ENCODE peak calls at places on chromosomes 7 and 10, in five cellular contexts. One of them, this sample, is unnamed.
A peak's percentile ranks its signal among the peaks of the same experiment; 100 is the strongest.

GRCh38 chr10:42952931-42953683 is 123.8 kb upstream of the RET start:
- DNase-seq in HCT116: no peak
- DNase-seq in IMR-90: no peak
- DNase-seq in GM12891: no peak
- DNase-seq in tibial nerve: no peak
- DNase-seq in this sample: no peak

GRCh38 chr7:17444673-17445072 is 146.2 kb downstream of the AHR start:
- DNase-seq in HCT116: peak; percentile 19
- DNase-seq in IMR-90: peak; percentile 34
- DNase-seq in GM12891: no peak
- DNase-seq in tibial nerve: no peak
- DNase-seq in this sample: peak; percentile 21

GRCh38 chr7:73682745-73683055 is 553 bp downstream of the DNAJC30 start:
- DNase-seq in HCT116: no peak
- DNase-seq in IMR-90: no peak
- DNase-seq in GM12891: no peak
- DNase-seq in tibial nerve: no peak
- DNase-seq in this sample: no peak

GRCh38 chr10:43998021-43998809 is 349.5 kb upstream of the ZNF32 start:
- DNase-seq in HCT116: no peak
- DNase-seq in IMR-90: peak; percentile 10
- DNase-seq in GM12891: no peak
- DNase-seq in tibial nerve: no peak
- DNase-seq in this sample: no peak

GRCh38 chr7:2403718-2404648 is 572 bp downstream of the CHST12 start:
- DNase-seq in HCT116: no peak
- DNase-seq in IMR-90: peak; percentile 21
- DNase-seq in GM12891: no peak
- DNase-seq in tibial nerve: no peak
- DNase-seq in this sample: peak; percentile 83

GRCh38 chr10:116742367-116743265 is at the start of gene HSPA12A:
- DNase-seq in HCT116: peak; percentile 50
- DNase-seq in IMR-90: peak; percentile 89
- DNase-seq in GM12891: peak; percentile 87
- DNase-seq in tibial nerve: peak; percentile 57
- DNase-seq in this sample: peak; percentile 86

GRCh38 chr7:44073664-44074348 is 8.4 kb upstream of the PGAM2 start:
- DNase-seq in HCT116: no peak
- DNase-seq in IMR-90: peak; percentile 66
- DNase-seq in GM12891: peak; percentile 76
- DNase-seq in tibial nerve: peak; percentile 48
- DNase-seq in this sample: peak; percentile 93

GRCh38 chr10:127346604-127347003 is 150.2 kb upstream of the INSYN2A start:
- DNase-seq in HCT116: no peak
- DNase-seq in IMR-90: no peak
- DNase-seq in GM12891: peak; percentile 14
- DNase-seq in tibial nerve: no peak
- DNase-seq in this sample: no peak

DNA sequence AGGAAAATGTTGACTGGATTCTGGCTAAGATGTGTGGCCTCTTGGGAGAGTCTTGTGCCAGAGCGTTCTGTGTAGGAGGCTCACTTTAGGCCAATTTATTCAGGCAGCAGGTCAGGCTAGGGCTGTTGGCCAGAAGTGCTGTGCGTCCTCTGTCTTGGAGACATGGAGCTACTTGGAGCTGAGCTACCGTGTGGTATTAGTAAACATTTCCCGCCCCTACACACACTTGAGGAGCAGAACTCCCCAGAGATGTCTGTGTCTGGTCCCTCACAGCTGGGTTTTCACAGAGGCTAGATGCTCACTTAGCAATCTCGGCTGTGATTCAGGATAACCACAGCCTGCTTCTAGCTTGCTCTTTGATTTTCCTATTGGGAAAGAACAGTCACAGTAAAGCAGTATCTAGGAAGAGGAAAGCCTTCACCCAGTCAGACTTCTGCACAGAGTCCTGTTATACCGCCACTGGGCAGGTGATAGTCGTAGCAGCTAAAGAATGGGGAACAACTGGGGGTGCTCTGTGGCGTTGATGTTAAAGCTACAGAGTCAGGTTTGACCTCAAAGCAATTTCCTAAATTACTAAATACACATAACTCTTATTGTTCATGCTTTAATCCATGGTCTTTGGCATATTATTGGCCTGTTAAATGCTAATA is 86.7 kb downstream of the MDFIC start:
- DNase-seq in HCT116: no peak
- DNase-seq in IMR-90: peak; percentile 79
- DNase-seq in GM12891: no peak
- DNase-seq in tibial nerve: peak; percentile 77
- DNase-seq in this sample: no peak
- TF ChIP-seq POLR2A in HCT116: no peak
- TF ChIP-seq POLR2A in IMR-90: no peak
- TF ChIP-seq POLR2A in GM12891: no peak
- TF ChIP-seq POLR2A in tibial nerve: no peak
- TF ChIP-seq POLR2A in this sample: no peak

DNA sequence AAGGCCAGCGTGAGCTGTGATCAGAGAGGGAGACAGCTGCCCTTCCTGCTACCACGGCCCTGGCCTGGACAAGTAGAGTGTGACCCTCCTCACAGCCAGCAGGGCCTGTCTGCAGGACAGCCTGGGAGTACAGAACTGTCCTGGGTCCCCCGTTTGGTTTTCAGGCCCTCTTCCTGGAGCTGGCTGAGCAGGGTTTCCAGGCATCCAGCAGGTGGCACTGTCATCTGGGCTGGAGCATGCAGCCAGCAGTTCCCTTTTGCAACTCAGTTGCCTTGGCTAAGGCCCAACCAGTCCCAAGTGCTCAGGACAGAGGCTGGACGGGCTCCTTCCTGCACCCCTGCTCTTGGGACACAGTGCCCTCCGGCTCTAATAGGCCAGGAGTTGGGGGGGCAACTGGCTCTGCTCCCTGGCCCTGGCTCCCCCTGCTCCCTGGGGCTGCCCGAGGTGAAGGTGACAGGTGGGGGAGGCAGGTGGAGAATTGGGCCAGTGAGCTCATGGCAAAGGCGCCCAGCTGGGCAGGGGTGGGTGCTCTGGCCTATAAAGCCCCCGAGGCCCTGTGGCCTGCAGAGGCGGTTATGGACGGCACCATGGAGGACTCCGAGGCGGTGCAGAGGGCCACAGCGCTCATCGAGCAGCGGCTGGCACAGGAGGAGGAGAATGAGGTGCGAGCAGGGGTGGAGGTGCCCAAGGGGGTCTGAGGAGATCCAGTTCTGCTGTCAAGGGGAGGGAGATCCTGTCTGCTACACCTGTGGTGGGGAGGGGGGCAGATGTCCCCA is at the start of gene ANKRD2:
- DNase-seq in HCT116: peak; percentile 59
- DNase-seq in IMR-90: peak; percentile 79
- DNase-seq in GM12891: peak; percentile 79
- DNase-seq in tibial nerve: peak; percentile 76
- DNase-seq in this sample: peak; percentile 69
- TF ChIP-seq POLR2A in HCT116: no peak
- TF ChIP-seq POLR2A in IMR-90: no peak
- TF ChIP-seq POLR2A in GM12891: no peak
- TF ChIP-seq POLR2A in tibial nerve: no peak
- TF ChIP-seq POLR2A in this sample: no peak

DNA sequence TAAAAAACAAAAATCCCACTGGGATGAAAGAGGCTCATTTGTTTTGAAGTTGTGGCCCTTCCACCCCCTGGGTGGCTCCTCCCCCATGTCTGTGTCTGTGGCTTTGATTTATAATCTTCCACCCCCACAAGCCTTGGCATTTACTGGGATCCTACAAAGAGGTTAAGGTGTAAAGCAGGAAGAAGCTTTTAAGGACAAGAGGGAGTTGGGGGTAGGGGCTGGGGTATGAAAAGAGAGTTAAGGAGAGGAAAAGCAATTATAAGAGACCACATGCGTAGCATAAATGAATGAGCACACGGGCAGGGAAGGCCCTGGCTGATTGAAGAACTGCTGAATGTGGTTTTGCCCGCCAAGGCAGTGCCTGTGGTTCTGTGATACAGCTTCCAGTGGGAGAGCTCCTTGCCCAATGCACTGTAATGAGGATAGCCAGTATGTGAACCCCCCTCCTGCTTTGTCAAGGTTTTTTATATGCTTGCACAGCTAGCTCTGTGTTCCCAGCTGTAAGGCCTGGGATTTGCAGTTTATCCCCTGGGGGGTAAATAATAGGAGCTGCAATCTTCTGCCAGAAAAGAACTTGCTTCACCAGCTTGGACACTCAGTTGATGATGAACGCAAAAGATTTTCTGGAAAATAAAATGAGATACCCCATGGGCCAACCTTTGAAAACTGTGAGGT is 34.7 kb upstream of the KMT2E start:
- DNase-seq in HCT116: no peak
- DNase-seq in IMR-90: peak; percentile 62
- DNase-seq in GM12891: no peak
- DNase-seq in tibial nerve: no peak
- DNase-seq in this sample: no peak
- TF ChIP-seq POLR2A in HCT116: no peak
- TF ChIP-seq POLR2A in IMR-90: no peak
- TF ChIP-seq POLR2A in GM12891: no peak
- TF ChIP-seq POLR2A in tibial nerve: no peak
- TF ChIP-seq POLR2A in this sample: no peak

GRCh38 chr10:120436431-120437142 is 20.4 kb upstream of the PLPP4 start:
- DNase-seq in HCT116: peak; percentile 8
- DNase-seq in IMR-90: no peak
- DNase-seq in GM12891: no peak
- DNase-seq in tibial nerve: no peak
- DNase-seq in this sample: no peak

GRCh38 chr10:120429395-120429794 is 27.6 kb upstream of the PLPP4 start:
- DNase-seq in HCT116: no peak
- DNase-seq in IMR-90: no peak
- DNase-seq in GM12891: no peak
- DNase-seq in tibial nerve: no peak
- DNase-seq in this sample: no peak

GRCh38 chr10:120431356-120431755 is 25.7 kb upstream of the PLPP4 start:
- DNase-seq in HCT116: no peak
- DNase-seq in IMR-90: no peak
- DNase-seq in GM12891: no peak
- DNase-seq in tibial nerve: no peak
- DNase-seq in this sample: no peak

GRCh38 chr10:120432209-120432608 is 24.8 kb upstream of the PLPP4 start:
- DNase-seq in HCT116: no peak
- DNase-seq in IMR-90: no peak
- DNase-seq in GM12891: no peak
- DNase-seq in tibial nerve: no peak
- DNase-seq in this sample: no peak

DNA sequence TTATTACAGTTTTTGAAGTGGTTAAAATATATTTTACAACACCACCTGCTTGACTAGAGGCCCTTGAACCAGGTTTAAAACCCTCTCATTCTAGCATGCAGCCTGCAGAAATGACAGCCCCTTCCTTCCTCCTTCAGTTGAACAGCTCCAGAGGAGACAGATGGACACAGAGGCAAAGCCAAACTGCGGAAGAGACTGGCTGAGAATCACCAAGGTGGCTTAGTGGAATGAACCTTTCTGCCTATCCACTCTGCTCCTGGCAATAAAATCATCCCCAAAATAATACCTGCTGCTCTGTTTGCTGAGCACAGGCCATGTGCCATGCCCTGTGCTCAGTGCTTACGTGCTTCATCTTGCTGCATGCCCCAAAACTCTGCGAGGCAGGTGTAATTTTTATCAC is 23.9 kb upstream of the PLPP4 start:
- DNase-seq in HCT116: no peak
- DNase-seq in IMR-90: no peak
- DNase-seq in GM12891: no peak
- DNase-seq in tibial nerve: no peak
- DNase-seq in this sample: no peak
- TF ChIP-seq POLR2A in HCT116: no peak
- TF ChIP-seq POLR2A in IMR-90: no peak
- TF ChIP-seq POLR2A in GM12891: no peak
- TF ChIP-seq POLR2A in tibial nerve: no peak
- TF ChIP-seq POLR2A in this sample: no peak

DNA sequence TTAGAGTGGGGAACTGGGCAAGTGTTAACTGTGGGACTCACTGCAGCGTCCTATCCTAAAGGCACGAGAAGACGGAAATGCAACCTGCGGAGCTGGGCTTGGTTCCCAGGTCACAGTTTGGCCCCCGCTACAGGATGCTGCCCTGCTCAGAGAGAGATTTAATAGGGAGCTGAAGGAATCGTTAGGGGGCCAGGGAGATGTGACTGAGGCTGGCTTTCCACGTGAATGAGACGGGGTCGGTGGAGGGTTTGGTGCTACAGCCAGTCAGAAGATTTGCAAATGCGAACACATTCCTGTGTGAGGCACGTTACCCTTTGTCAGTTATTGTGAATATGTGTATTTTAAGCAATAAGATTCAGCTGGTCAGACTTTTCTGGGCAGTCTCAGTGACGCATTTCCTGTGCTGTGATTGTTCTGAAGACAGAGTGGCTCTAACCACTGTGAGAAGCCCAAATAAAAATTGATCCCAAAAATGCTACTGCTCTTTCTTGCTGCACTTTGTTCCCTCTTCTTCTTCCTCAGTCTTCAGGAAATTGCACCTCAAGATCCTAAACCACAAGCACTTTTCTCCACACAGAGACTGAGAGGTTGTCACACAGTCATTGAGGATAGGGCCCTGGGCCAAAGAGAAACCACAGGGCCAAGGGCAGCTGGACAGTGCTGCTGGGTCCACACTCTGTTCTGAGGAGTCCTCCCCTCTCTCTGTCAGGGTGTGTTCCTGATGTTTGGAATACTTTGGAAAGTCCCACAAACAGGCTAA is 21.2 kb downstream of the CYP17A1 start:
- DNase-seq in HCT116: no peak
- DNase-seq in IMR-90: peak; percentile 96
- DNase-seq in GM12891: no peak
- DNase-seq in tibial nerve: peak; percentile 69
- DNase-seq in this sample: peak; percentile 21
- TF ChIP-seq POLR2A in HCT116: no peak
- TF ChIP-seq POLR2A in IMR-90: peak; percentile 63
- TF ChIP-seq POLR2A in GM12891: no peak
- TF ChIP-seq POLR2A in tibial nerve: peak; percentile 34
- TF ChIP-seq POLR2A in this sample: no peak

DNA sequence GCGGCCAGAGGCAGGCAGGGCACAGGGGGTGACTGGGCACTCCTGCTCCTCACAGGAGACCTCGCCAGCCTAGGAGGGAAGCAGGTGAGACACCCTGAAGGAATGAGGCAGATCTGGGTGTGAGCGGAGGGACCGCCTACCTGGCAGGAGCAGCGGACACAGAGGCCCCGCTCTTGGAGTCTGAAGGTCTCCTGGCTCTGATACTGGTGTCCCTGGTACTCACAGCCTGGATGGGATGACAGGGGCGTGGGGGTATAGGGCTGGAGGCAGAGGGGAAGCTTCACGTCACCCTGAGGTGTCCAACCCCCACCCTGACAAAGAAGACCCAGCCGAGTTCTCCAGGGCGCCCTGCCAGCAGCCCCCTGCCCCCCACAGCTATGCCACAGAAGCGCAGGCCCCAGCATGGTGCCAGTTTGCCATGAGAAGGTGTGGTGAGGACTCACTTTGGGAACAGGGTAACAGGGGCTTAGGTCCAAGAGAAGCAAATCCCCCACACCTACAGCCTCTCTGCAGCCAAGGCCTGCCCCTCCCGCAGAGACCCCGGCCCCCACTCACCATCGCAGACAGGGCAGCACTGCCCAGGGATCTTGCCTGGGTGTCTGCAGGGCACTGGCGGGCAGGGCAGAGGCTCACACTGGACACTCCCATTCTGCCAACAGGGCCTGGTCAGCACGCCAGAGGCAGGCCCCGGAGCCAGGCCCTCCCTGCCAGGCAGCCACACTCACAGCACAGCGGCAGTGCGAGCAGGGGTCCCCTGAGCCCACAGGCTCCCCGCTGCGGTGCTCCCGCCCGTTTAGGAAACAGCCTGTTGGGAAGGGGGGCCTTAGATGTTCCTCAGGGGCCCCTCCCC is 17.0 kb downstream of the KCP start:
- DNase-seq in HCT116: peak; percentile 48
- DNase-seq in IMR-90: no peak
- DNase-seq in GM12891: no peak
- DNase-seq in tibial nerve: no peak
- DNase-seq in this sample: no peak
- TF ChIP-seq POLR2A in HCT116: no peak
- TF ChIP-seq POLR2A in IMR-90: no peak
- TF ChIP-seq POLR2A in GM12891: no peak
- TF ChIP-seq POLR2A in tibial nerve: no peak
- TF ChIP-seq POLR2A in this sample: no peak